ENCODE peak calls at places on chromosomes 3 and 15, in four cellular contexts. J is K562, X is Panc1, U is HepG2. C is an unnamed sample.

GRCh38 chr3:187750513-187751123 is 5.3 kb upstream of the BCL6 start:
- DNase-seq in J (no peak), X (no peak), U (peak; percentile 80), C (no peak)

GRCh38 chr3:101518421-101518871 is 5.4 kb upstream of the SENP7 start:
- DNase-seq in J (no peak), X (no peak), U (peak; percentile 29), C (no peak)

GRCh38 chr3:138062626-138063025 is 52.7 kb downstream of the CLDN18 start:
- DNase-seq in J (no peak), X (no peak), U (no peak), C (no peak)

GRCh38 chr3:111128884-111129283 is 57.3 kb downstream of the NECTIN3 start:
- DNase-seq in J (no peak), X (no peak), U (no peak), C (no peak)

GRCh38 chr3:100100454-100100853 is 13.8 kb downstream of the FILIP1L start:
- DNase-seq in J (no peak), X (no peak), U (no peak), C (no peak)

GRCh38 chr15:47813985-47814384 is 96.7 kb downstream of the SEMA6D start:
- DNase-seq in J (no peak), X (no peak), U (no peak), C (no peak)

GRCh38 chr3:152622813-152623167 is 212.1 kb upstream of the P2RY1 start:
- DNase-seq in J (no peak), X (no peak), U (no peak), C (no peak)

GRCh38 chr3:167520656-167521360 is 47.0 kb upstream of the SERPINI2 start:
- DNase-seq in J (no peak), X (no peak), U (no peak), C (no peak)

GRCh38 chr3:67064105-67064504 is 66.0 kb downstream of the KBTBD8 start:
- DNase-seq in J (no peak), X (no peak), U (no peak), C (no peak)

GRCh38 chr15:58643996-58644395 is 105.5 kb downstream of the ADAM10 start:
- DNase-seq in J (no peak), X (no peak), U (no peak), C (no peak)

GRCh38 chr3:4174760-4175159 is 128.4 kb upstream of the SETMAR start:
- DNase-seq in J (no peak), X (no peak), U (no peak), C (no peak)

GRCh38 chr3:185400866-185401265 is 37.9 kb downstream of the MAP3K13 start:
- DNase-seq in J (no peak), X (no peak), U (no peak), C (no peak)

GRCh38 chr3:30256474-30256873 is 349.9 kb upstream of the TGFBR2 start:
- DNase-seq in J (no peak), X (no peak), U (peak; percentile 43), C (no peak)

GRCh38 chr3:33439421-33440327 is 531 bp downstream of the UBP1 start:
- DNase-seq in J (peak; percentile 92), X (no peak), U (peak; percentile 21), C (no peak)

GRCh38 chr15:73994912-73995622 is 551 bp downstream of the PML start:
- DNase-seq in J (peak; percentile 33), X (no peak), U (no peak), C (no peak)

GRCh38 chr3:97830627-97831026 is 8.8 kb downstream of the CRYBG3 start:
- DNase-seq in J (no peak), X (no peak), U (no peak), C (no peak)

GRCh38 chr3:5194801-5195509 is 7.4 kb downstream of the EDEM1 start:
- DNase-seq in J (peak; percentile 50), X (peak; percentile 63), U (peak; percentile 67), C (peak; percentile 72)

GRCh38 chr3:141050576-141050912 is 603 bp upstream of the SPSB4 start:
- DNase-seq in J (no peak), X (no peak), U (no peak), C (no peak)

GRCh38 chr3:129077222-129077621 is 16.6 kb downstream of the GP9 start:
- DNase-seq in J (no peak), X (no peak), U (peak; percentile 77), C (no peak)

GRCh38 chr3:8490079-8490552 is 11.5 kb upstream of the LMCD1 start:
- DNase-seq in J (no peak), X (no peak), U (peak; percentile 66), C (no peak)

GRCh38 chr15:78402056-78402610 is 35.9 kb upstream of the IREB2 start:
- DNase-seq in J (no peak), X (no peak), U (no peak), C (no peak)

GRCh38 chr3:144437989-144438388 is 466.4 kb downstream of the DIPK2A start:
- DNase-seq in J (no peak), X (no peak), U (no peak), C (no peak)

GRCh38 chr3:128619146-128619890 is 31.3 kb downstream of the RPN1 start:
- DNase-seq in J (no peak), X (peak; percentile 61), U (no peak), C (no peak)

GRCh38 chr3:119664850-119665379 is 4.5 kb upstream of the POPDC2 start:
- DNase-seq in J (no peak), X (no peak), U (peak; percentile 39), C (no peak)

GRCh38 chr3:163166197-163166596 is 1669.6 kb downstream of the OTOL1 start:
- DNase-seq in J (no peak), X (no peak), U (no peak), C (no peak)

GRCh38 chr3:162525052-162525451 is 1028.4 kb downstream of the OTOL1 start:
- DNase-seq in J (no peak), X (no peak), U (no peak), C (no peak)

GRCh38 chr3:183401678-183402077 is 26.7 kb downstream of the MCF2L2 start:
- DNase-seq in J (no peak), X (no peak), U (no peak), C (no peak)

GRCh38 chr3:12984023-12984823 is 89.0 kb downstream of the IQSEC1 start:
- DNase-seq in J (peak; percentile 83), X (peak; percentile 33), U (peak; percentile 79), C (peak; percentile 43)

GRCh38 chr3:33525232-33525631 is 85.0 kb upstream of the UBP1 start:
- DNase-seq in J (no peak), X (no peak), U (no peak), C (no peak)

GRCh38 chr15:70636540-70637165 is 126.7 kb downstream of the UACA start:
- DNase-seq in J (no peak), X (no peak), U (peak; percentile 20), C (peak; percentile 16)

GRCh38 chr3:16844771-16845170 is 40.0 kb upstream of the PLCL2 start:
- DNase-seq in J (no peak), X (no peak), U (no peak), C (no peak)

GRCh38 chr15:43168192-43169107 is 16.8 kb upstream of the CCNDBP1 start:
- DNase-seq in J (no peak), X (no peak), U (no peak), C (no peak)

GRCh38 chr15:36392666-36393266 is 186.7 kb upstream of the CDIN1 start:
- DNase-seq in J (no peak), X (no peak), U (no peak), C (no peak)

GRCh38 chr3:165395188-165395587 is 199.0 kb upstream of the SLITRK3 start:
- DNase-seq in J (no peak), X (no peak), U (no peak), C (no peak)
- TF ChIP-seq TCF7L2 in J (no peak), X (no peak), U (no peak), C (no peak)

GRCh38 chr3:45042162-45042561 is 16.1 kb downstream of the CLEC3B start:
- DNase-seq in J (no peak), X (no peak), U (no peak), C (no peak)

GRCh38 chr3:45048244-45048643 is 22.1 kb downstream of the CLEC3B start:
- DNase-seq in J (no peak), X (no peak), U (no peak), C (no peak)

GRCh38 chr3:45041666-45042065 is 15.6 kb downstream of the CLEC3B start:
- DNase-seq in J (no peak), X (no peak), U (no peak), C (no peak)

GRCh38 chr3:45038096-45038455 is 12.0 kb downstream of the CLEC3B start:
- DNase-seq in J (no peak), X (no peak), U (no peak), C (no peak)

GRCh38 chr3:45043715-45044299 is 17.7 kb downstream of the CLEC3B start:
- DNase-seq in J (peak; percentile 58), X (no peak), U (no peak), C (no peak)
- TF ChIP-seq TCF7L2 in J (no peak), X (no peak), U (no peak), C (no peak)

GRCh38 chr3:158434412-158435038 is 136.5 kb upstream of the MLF1 start:
- DNase-seq in J (peak; percentile 11), X (peak; percentile 63), U (peak; percentile 78), C (peak; percentile 37)
- TF ChIP-seq TCF7L2 in J (no peak), X (no peak), U (no peak), C (no peak)

GRCh38 chr15:60589253-60589652 is 110.3 kb upstream of the ICE2 start:
- DNase-seq in J (no peak), X (no peak), U (no peak), C (no peak)

GRCh38 chr15:60589728-60590127 is 110.8 kb upstream of the ICE2 start:
- DNase-seq in J (no peak), X (no peak), U (no peak), C (no peak)

GRCh38 chr15:60592386-60593339 is 113.7 kb upstream of the ICE2 start:
- DNase-seq in J (peak; percentile 35), X (no peak), U (peak; percentile 74), C (no peak)

GRCh38 chr15:60591491-60592385 is 112.8 kb upstream of the ICE2 start:
- DNase-seq in J (no peak), X (no peak), U (no peak), C (no peak)

GRCh38 chr15:60590935-60591490 is 112.1 kb upstream of the ICE2 start:
- DNase-seq in J (no peak), X (no peak), U (peak; percentile 96), C (no peak)
- TF ChIP-seq TCF7L2 in J (no peak), X (no peak), U (no peak), C (no peak)

DNA sequence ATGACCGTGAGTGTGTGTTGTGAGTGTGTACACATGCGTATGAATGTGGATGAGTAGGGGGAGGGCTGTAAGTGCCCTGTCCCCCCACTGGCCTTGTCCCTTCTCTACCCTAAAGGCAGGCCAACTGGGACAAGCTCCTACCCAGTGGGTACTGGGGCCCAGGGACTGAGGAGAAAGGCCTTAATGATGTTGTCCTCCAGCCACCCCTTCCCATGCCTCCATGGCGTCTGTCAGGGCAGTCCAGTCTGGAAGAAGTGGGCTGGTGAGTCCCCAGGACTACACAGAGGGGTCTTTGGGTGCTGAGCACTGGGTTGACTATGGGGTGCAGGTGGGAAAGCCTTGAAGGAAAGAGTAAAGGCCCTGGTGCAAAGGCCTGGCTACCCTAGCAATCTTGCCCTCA is 16.9 kb upstream of the CORO2B start:
- DNase-seq in J (no peak), X (no peak), U (no peak), C (no peak)
- TF ChIP-seq TCF7L2 in J (no peak), X (no peak), U (no peak), C (no peak)

C was measured in HCT116.